ENCODE peak calls at places on chromosome 21, in seven cellular contexts. One of them, this sample, is unnamed. For H3K4me1, the result is how much of the 10 kb centered on the place peaks cover.

GRCh38 chr21:43884861-43885370 is 19.9 kb downstream of the AGPAT3 start:
- DNase-seq in esophagus squamous epithelium: no peak
- DNase-seq in sigmoid colon: peak
- DNase-seq in stomach: no peak
- DNase-seq in heart left ventricle: no peak
- DNase-seq in ovary: peak
- DNase-seq in uterus: no peak
- DNase-seq in this sample: no peak

GRCh38 chr21:43270800-43271261 is 102.0 kb downstream of the CRYAA start:
- DNase-seq in esophagus squamous epithelium: no peak
- DNase-seq in sigmoid colon: no peak
- DNase-seq in stomach: no peak
- DNase-seq in heart left ventricle: no peak
- DNase-seq in ovary: peak
- DNase-seq in uterus: no peak
- DNase-seq in this sample: no peak

GRCh38 chr21:32812035-32812434 is 40.5 kb upstream of the PAXBP1 start:
- DNase-seq in esophagus squamous epithelium: no peak
- DNase-seq in sigmoid colon: no peak
- DNase-seq in stomach: no peak
- DNase-seq in heart left ventricle: peak
- DNase-seq in ovary: no peak
- DNase-seq in uterus: no peak
- DNase-seq in this sample: no peak

GRCh38 chr21:31647650-31648049 is 11.8 kb upstream of the SOD1 start:
- DNase-seq in esophagus squamous epithelium: no peak
- DNase-seq in sigmoid colon: no peak
- DNase-seq in stomach: no peak
- DNase-seq in heart left ventricle: no peak
- DNase-seq in ovary: no peak
- DNase-seq in uterus: no peak
- DNase-seq in this sample: no peak

GRCh38 chr21:29196021-29196663 is 65.7 kb downstream of the MAP3K7CL start:
- DNase-seq in esophagus squamous epithelium: no peak
- DNase-seq in sigmoid colon: peak
- DNase-seq in stomach: peak
- DNase-seq in heart left ventricle: peak
- DNase-seq in ovary: no peak
- DNase-seq in uterus: peak
- DNase-seq in this sample: no peak

GRCh38 chr21:29334717-29335428 is 36.2 kb downstream of the BACH1 start:
- DNase-seq in esophagus squamous epithelium: no peak
- DNase-seq in sigmoid colon: no peak
- DNase-seq in stomach: no peak
- DNase-seq in heart left ventricle: no peak
- DNase-seq in ovary: no peak
- DNase-seq in uterus: no peak
- DNase-seq in this sample: no peak

GRCh38 chr21:33123396-33124120 is 53.6 kb downstream of the OLIG1 start:
- DNase-seq in esophagus squamous epithelium: no peak
- DNase-seq in sigmoid colon: no peak
- DNase-seq in stomach: no peak
- DNase-seq in heart left ventricle: no peak
- DNase-seq in ovary: no peak
- DNase-seq in uterus: no peak
- DNase-seq in this sample: no peak

GRCh38 chr21:15289896-15290841 is 225.4 kb upstream of the NRIP1 start:
- DNase-seq in esophagus squamous epithelium: no peak
- DNase-seq in sigmoid colon: peak
- DNase-seq in stomach: peak
- DNase-seq in heart left ventricle: no peak
- DNase-seq in ovary: no peak
- DNase-seq in uterus: no peak
- DNase-seq in this sample: peak

GRCh38 chr21:27076035-27076434 is 109.1 kb upstream of the ADAMTS5 start:
- DNase-seq in esophagus squamous epithelium: no peak
- DNase-seq in sigmoid colon: no peak
- DNase-seq in stomach: no peak
- DNase-seq in heart left ventricle: no peak
- DNase-seq in ovary: no peak
- DNase-seq in uterus: no peak
- DNase-seq in this sample: no peak

GRCh38 chr21:27201197-27201596 is 234.3 kb upstream of the ADAMTS5 start:
- DNase-seq in esophagus squamous epithelium: no peak
- DNase-seq in sigmoid colon: no peak
- DNase-seq in stomach: no peak
- DNase-seq in heart left ventricle: no peak
- DNase-seq in ovary: no peak
- DNase-seq in uterus: no peak
- DNase-seq in this sample: no peak

GRCh38 chr21:25682382-25682781 is 43.3 kb downstream of the JAM2 start:
- DNase-seq in esophagus squamous epithelium: no peak
- DNase-seq in sigmoid colon: no peak
- DNase-seq in stomach: no peak
- DNase-seq in heart left ventricle: no peak
- DNase-seq in ovary: no peak
- DNase-seq in uterus: no peak
- DNase-seq in this sample: no peak
- TF ChIP-seq POLR2A in esophagus squamous epithelium: no peak
- TF ChIP-seq POLR2A in sigmoid colon: no peak
- TF ChIP-seq POLR2A in stomach: no peak
- TF ChIP-seq POLR2A in heart left ventricle: no peak
- TF ChIP-seq POLR2A in ovary: no peak
- TF ChIP-seq POLR2A in uterus: no peak
- TF ChIP-seq POLR2A in this sample: no peak

GRCh38 chr21:38810826-38811164 is 5.1 kb downstream of the ETS2 start:
- DNase-seq in esophagus squamous epithelium: no peak
- DNase-seq in sigmoid colon: no peak
- DNase-seq in stomach: no peak
- DNase-seq in heart left ventricle: no peak
- DNase-seq in ovary: no peak
- DNase-seq in uterus: no peak
- DNase-seq in this sample: no peak
- H3K4me3 ChIP-seq in esophagus squamous epithelium: peak
- H3K4me3 ChIP-seq in sigmoid colon: no peak
- H3K4me3 ChIP-seq in stomach: peak
- H3K4me3 ChIP-seq in heart left ventricle: peak
- H3K4me3 ChIP-seq in ovary: no peak
- H3K4me3 ChIP-seq in uterus: no peak
- H3K4me3 ChIP-seq in this sample: peak

GRCh38 chr21:14285147-14285546 is 69.2 kb downstream of the RBM11 start:
- DNase-seq in esophagus squamous epithelium: no peak
- DNase-seq in sigmoid colon: no peak
- DNase-seq in stomach: no peak
- DNase-seq in heart left ventricle: no peak
- DNase-seq in ovary: no peak
- DNase-seq in uterus: no peak
- DNase-seq in this sample: no peak
- H3K4me1 ChIP-seq in esophagus squamous epithelium: under half
- H3K4me1 ChIP-seq in sigmoid colon: under half
- H3K4me1 ChIP-seq in stomach: under half
- H3K4me1 ChIP-seq in heart left ventricle: under half
- H3K4me1 ChIP-seq in ovary: under half
- H3K4me1 ChIP-seq in uterus: under half
- H3K4me1 ChIP-seq in this sample: under half

GRCh38 chr21:37514038-37514665 is 147.6 kb downstream of the DYRK1A start:
- DNase-seq in esophagus squamous epithelium: no peak
- DNase-seq in sigmoid colon: no peak
- DNase-seq in stomach: no peak
- DNase-seq in heart left ventricle: no peak
- DNase-seq in ovary: no peak
- DNase-seq in uterus: no peak
- DNase-seq in this sample: no peak
- TF ChIP-seq POLR2A in esophagus squamous epithelium: no peak
- TF ChIP-seq POLR2A in sigmoid colon: no peak
- TF ChIP-seq POLR2A in stomach: no peak
- TF ChIP-seq POLR2A in heart left ventricle: no peak
- TF ChIP-seq POLR2A in ovary: no peak
- TF ChIP-seq POLR2A in uterus: no peak
- TF ChIP-seq POLR2A in this sample: no peak

DNA sequence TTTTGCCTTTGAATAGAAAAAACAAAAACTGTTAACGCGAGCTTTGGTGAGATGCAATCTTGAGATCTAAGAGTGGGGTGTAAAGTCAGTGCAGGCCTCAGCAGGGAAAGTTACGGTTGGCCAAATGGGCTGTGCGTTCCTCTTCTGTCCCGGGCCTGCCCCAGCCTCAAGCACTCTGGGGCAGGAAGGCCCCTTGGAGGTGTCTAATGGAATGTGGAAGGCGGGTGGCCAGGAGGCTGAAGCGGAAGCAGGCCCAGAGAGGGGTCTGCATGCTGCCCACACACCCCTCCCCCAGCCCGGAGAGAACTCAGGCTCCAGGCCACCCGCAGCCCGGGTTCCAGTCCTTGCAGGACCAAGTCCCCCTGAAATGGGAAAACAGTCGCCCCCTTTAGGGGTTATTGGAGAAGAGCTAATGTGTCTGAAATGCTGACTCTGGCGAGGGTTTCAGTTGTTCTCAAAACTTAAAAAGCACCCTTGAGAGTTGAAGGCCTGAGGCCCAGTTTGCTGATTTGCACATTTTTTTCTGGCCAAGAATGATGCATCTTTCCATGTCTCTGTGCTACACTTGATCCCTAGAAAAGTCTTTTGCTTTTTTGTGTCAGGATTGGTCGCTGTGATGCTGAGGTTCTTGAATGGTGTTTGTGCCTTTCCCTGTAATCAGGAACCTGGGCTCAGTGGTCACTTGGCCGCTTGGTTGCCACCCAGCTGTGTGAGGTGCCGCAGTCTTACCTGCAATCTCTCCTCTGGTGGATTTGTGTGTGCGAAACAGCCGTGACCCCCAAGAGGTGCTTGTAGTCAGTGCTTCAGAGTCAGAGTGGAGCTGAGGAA is 2.0 kb downstream of the COL18A1 start:
- DNase-seq in esophagus squamous epithelium: no peak
- DNase-seq in sigmoid colon: peak
- DNase-seq in stomach: no peak
- DNase-seq in heart left ventricle: no peak
- DNase-seq in ovary: peak
- DNase-seq in uterus: no peak
- DNase-seq in this sample: no peak
- H3K4me3 ChIP-seq in esophagus squamous epithelium: peak
- H3K4me3 ChIP-seq in sigmoid colon: peak
- H3K4me3 ChIP-seq in stomach: peak
- H3K4me3 ChIP-seq in heart left ventricle: peak
- H3K4me3 ChIP-seq in ovary: peak
- H3K4me3 ChIP-seq in uterus: peak
- H3K4me3 ChIP-seq in this sample: no peak

GRCh38 chr21:36703123-36703522 is 4.2 kb downstream of the SIM2 start:
- DNase-seq in esophagus squamous epithelium: no peak
- DNase-seq in sigmoid colon: no peak
- DNase-seq in stomach: no peak
- DNase-seq in heart left ventricle: no peak
- DNase-seq in ovary: no peak
- DNase-seq in uterus: no peak
- DNase-seq in this sample: no peak

GRCh38 chr21:36702622-36702968 is 3.7 kb downstream of the SIM2 start:
- DNase-seq in esophagus squamous epithelium: no peak
- DNase-seq in sigmoid colon: no peak
- DNase-seq in stomach: no peak
- DNase-seq in heart left ventricle: no peak
- DNase-seq in ovary: no peak
- DNase-seq in uterus: no peak
- DNase-seq in this sample: no peak

GRCh38 chr21:36704281-36704957 is 5.5 kb downstream of the SIM2 start:
- DNase-seq in esophagus squamous epithelium: no peak
- DNase-seq in sigmoid colon: peak
- DNase-seq in stomach: no peak
- DNase-seq in heart left ventricle: no peak
- DNase-seq in ovary: no peak
- DNase-seq in uterus: no peak
- DNase-seq in this sample: no peak

GRCh38 chr21:36704958-36705678 is 6.2 kb downstream of the SIM2 start:
- DNase-seq in esophagus squamous epithelium: no peak
- DNase-seq in sigmoid colon: peak
- DNase-seq in stomach: no peak
- DNase-seq in heart left ventricle: no peak
- DNase-seq in ovary: no peak
- DNase-seq in uterus: no peak
- DNase-seq in this sample: no peak

GRCh38 chr21:36703626-36704280 is 4.8 kb downstream of the SIM2 start:
- DNase-seq in esophagus squamous epithelium: no peak
- DNase-seq in sigmoid colon: no peak
- DNase-seq in stomach: no peak
- DNase-seq in heart left ventricle: no peak
- DNase-seq in ovary: no peak
- DNase-seq in uterus: no peak
- DNase-seq in this sample: no peak
- H3K4me1 ChIP-seq in esophagus squamous epithelium: half or more
- H3K4me1 ChIP-seq in sigmoid colon: half or more
- H3K4me1 ChIP-seq in stomach: half or more
- H3K4me1 ChIP-seq in heart left ventricle: under half
- H3K4me1 ChIP-seq in ovary: under half
- H3K4me1 ChIP-seq in uterus: under half
- H3K4me1 ChIP-seq in this sample: under half

DNA sequence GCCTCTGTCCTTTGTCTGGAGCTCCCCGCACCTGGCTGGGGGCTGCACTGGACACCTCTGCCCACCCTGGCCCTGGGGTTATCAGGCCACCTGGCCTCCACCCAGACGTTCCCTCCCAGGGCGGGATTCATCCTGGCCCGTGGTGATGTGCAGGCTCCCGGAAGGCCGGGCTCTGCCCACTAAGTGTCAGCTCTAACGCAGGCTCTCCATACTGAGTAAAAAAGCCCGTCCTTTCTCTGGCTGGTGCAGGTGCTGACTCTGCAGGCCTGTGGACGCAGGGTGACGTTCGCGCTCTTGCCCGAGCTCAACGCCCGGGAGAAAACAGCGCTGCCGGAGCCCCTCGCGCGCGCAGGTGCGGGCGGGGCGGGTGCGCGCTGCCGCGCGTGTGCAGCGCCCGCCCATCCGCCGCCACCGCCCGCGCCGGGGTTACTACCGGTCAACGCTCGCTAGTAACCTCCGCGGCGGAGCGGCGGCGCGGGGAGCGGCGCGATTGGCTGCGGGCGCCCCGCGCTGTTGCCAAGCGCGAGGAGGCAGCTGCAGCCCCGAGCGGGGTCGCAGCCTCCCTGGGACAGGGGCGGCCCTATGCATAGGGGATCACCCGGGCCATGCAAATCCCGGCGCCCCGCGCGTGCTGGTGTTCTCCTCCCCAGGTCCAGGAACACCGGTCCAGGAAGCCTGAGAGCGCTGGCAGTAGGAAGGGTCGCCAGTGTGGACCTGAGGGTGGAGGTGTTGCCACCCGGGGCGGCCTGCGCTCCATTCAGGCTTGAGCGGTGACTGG is 15.7 kb downstream of the ABCG1 start:
- DNase-seq in esophagus squamous epithelium: no peak
- DNase-seq in sigmoid colon: peak
- DNase-seq in stomach: peak
- DNase-seq in heart left ventricle: peak
- DNase-seq in ovary: peak
- DNase-seq in uterus: peak
- DNase-seq in this sample: peak
- TF ChIP-seq POLR2A in esophagus squamous epithelium: no peak
- TF ChIP-seq POLR2A in sigmoid colon: no peak
- TF ChIP-seq POLR2A in stomach: no peak
- TF ChIP-seq POLR2A in heart left ventricle: no peak
- TF ChIP-seq POLR2A in ovary: no peak
- TF ChIP-seq POLR2A in uterus: no peak
- TF ChIP-seq POLR2A in this sample: peak